ENCODE peak calls at places on chromosomes 5 and 9, in five cellular contexts. S is ovary, L is NB4, B is suprapubic skin, H is lower leg skin. P is an unnamed sample.

GRCh38 chr5:159444441-159445082 is 114.3 kb upstream of the IL12B start:
- DNase-seq in H (no peak), B (no peak), S (no peak), L (peak; percentile 66), P (peak; percentile 34)

GRCh38 chr5:120368923-120369715 is 95.0 kb upstream of the PRR16 start:
- DNase-seq in S (no peak), H (no peak), L (no peak), B (no peak), P (no peak)

GRCh38 chr9:121169094-121169601 is 32.5 kb downstream of the RAB14 start:
- DNase-seq in B (no peak), L (no peak), S (no peak), H (no peak), P (peak; percentile 12)

GRCh38 chr5:39543335-39543734 is 118.6 kb upstream of the DAB2 start:
- DNase-seq in B (no peak), H (no peak), S (no peak), L (no peak), P (peak; percentile 33)

GRCh38 chr9:124022201-124023121 is 10.9 kb downstream of the LHX2 start:
- DNase-seq in S (no peak), H (no peak), B (peak; percentile 35), L (peak; percentile 31), P (no peak)

GRCh38 chr9:129702563-129702962 is 37.1 kb downstream of the PRRX2 start:
- DNase-seq in H (peak; percentile 94), L (no peak), S (no peak), B (peak; percentile 86), P (no peak)

GRCh38 chr9:138061631-138062030 is 184.0 kb downstream of the CACNA1B start:
- DNase-seq in L (no peak), B (peak; percentile 14), H (peak; percentile 49), S (no peak), P (no peak)

GRCh38 chr9:106799146-106799545 is 63.8 kb upstream of the ZNF462 start:
- DNase-seq in B (no peak), S (no peak), H (no peak), L (no peak), P (no peak)

GRCh38 chr9:129095170-129095667 is 14.3 kb downstream of the DOLPP1 start:
- DNase-seq in H (peak; percentile 81), B (no peak), L (no peak), S (no peak), P (no peak)

GRCh38 chr9:15423328-15423985 is 781 bp downstream of the SNAPC3 start:
- DNase-seq in S (no peak), H (no peak), B (no peak), L (peak; percentile 59), P (peak; percentile 51)

GRCh38 chr9:94449486-94449885 is 105.4 kb upstream of the PCAT7 start:
- DNase-seq in H (no peak), L (no peak), B (no peak), S (no peak), P (no peak)

GRCh38 chr9:33153666-33154065 is 13.5 kb downstream of the B4GALT1 start:
- DNase-seq in B (no peak), S (no peak), L (peak; percentile 70), H (no peak), P (no peak)

GRCh38 chr9:118609355-118610044 is 759.7 kb downstream of the BRINP1 start:
- DNase-seq in S (no peak), B (no peak), L (no peak), H (no peak), P (no peak)

GRCh38 chr5:150627731-150628545 is 12.5 kb upstream of the SYNPO start:
- DNase-seq in B (no peak), H (no peak), S (no peak), L (peak; percentile 62), P (no peak)

GRCh38 chr5:42005561-42006153 is 80.6 kb downstream of the FBXO4 start:
- DNase-seq in S (no peak), H (no peak), L (peak; percentile 31), B (no peak), P (peak; percentile 30)

GRCh38 chr5:170945275-170945674 is 83.5 kb downstream of the RANBP17 start:
- DNase-seq in H (no peak), L (no peak), S (no peak), B (no peak), P (no peak)

GRCh38 chr9:72703574-72703973 is 182.2 kb downstream of the TMC1 start:
- DNase-seq in S (no peak), H (no peak), B (no peak), L (no peak), P (no peak)

GRCh38 chr5:176185133-176185733 is 53.0 kb upstream of the SIMC1 start:
- DNase-seq in B (no peak), S (no peak), H (peak; percentile 57), L (peak; percentile 19), P (no peak)
- TF ChIP-seq POLR2A in B (no peak), S (no peak), H (no peak), L (no peak), P (no peak)

GRCh38 chr9:34457266-34458012 is 931 bp downstream of the FAM219A start:
- DNase-seq in H (peak; percentile 92), L (peak; percentile 41), S (peak; percentile 80), B (peak; percentile 81), P (peak; percentile 52)

GRCh38 chr9:34458967-34459355 is 356 bp downstream of the DNAI1 start:
- DNase-seq in L (no peak), S (no peak), H (no peak), B (no peak), P (no peak)

GRCh38 chr9:34459356-34459755 is 751 bp downstream of the DNAI1 start:
- DNase-seq in S (peak; percentile 17), L (no peak), H (peak; percentile 67), B (no peak), P (no peak)

GRCh38 chr9:34456746-34457145 is 1.6 kb downstream of the FAM219A start:
- DNase-seq in B (no peak), S (no peak), H (peak; percentile 37), L (no peak), P (no peak)

GRCh38 chr9:34458013-34458966 is at the start of the genes DNAI1 and FAM219A:
- DNase-seq in B (peak; percentile 99), H (peak; percentile 100), L (peak; percentile 100), S (peak; percentile 99), P (peak; percentile 98)
- TF ChIP-seq POLR2A in B (peak; percentile 27), H (no peak), L (peak; percentile 75), S (peak; percentile 76), P (peak; percentile 52)

DNA sequence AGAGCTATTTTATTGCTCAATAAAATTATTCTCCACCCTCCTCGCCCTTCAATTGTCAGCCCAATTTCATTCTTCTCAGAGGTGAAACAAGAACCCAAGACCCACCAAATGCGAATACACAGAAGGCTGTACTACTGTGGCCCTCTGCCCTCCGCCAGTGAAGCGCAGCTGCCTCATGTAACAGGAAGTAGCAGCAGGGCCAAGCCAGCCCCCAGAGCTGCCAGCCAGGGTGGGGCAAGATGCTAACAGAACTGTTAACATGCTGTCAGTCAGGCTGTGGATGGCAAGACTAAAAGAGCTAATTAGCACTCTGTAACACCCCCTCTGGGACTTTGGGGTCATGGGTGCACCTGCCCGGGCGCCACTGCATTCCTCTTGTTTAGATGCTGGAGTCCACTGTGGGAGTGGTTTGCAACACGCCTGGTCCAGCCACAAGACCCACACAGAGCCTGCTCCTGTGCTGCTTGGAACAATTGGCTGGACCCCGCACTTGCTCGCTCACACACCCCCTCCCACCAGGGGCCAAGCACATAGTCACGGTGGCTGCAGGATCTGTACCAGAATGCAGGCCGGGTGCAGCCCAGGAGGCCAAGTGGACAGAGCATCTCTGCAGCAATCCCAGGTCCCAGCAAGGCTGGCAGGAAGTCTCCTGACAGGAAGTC is 14.5 kb upstream of the HEXB start:
- DNase-seq in B (no peak), L (no peak), S (no peak), H (no peak), P (no peak)
- TF ChIP-seq POLR2A in B (no peak), L (no peak), S (no peak), H (no peak), P (no peak)

GRCh38 chr5:169831331-169831730 is 149.0 kb downstream of the INSYN2B start:
- DNase-seq in L (no peak), S (no peak), H (no peak), B (no peak), P (no peak)

GRCh38 chr5:169827769-169828168 is 152.5 kb downstream of the INSYN2B start:
- DNase-seq in L (no peak), H (no peak), S (no peak), B (no peak), P (no peak)

GRCh38 chr5:169832236-169832635 is 148.1 kb downstream of the INSYN2B start:
- DNase-seq in L (peak; percentile 37), S (no peak), H (no peak), B (no peak), P (no peak)

GRCh38 chr5:169826618-169827017 is 153.7 kb downstream of the INSYN2B start:
- DNase-seq in H (no peak), B (no peak), L (peak; percentile 27), S (no peak), P (no peak)

GRCh38 chr5:169828385-169828784 is 151.9 kb downstream of the INSYN2B start:
- DNase-seq in S (no peak), L (no peak), B (no peak), H (no peak), P (no peak)
- TF ChIP-seq POLR2A in S (no peak), L (no peak), B (no peak), H (no peak), P (no peak)

P was measured in erythroblast.